ENCODE peak calls at places on chromosomes 2 and 18, in five cellular contexts. A is NCI-H460, Z is NCI-H510A treated with DMSO at 0.1 percent for 48 hours, G is NCI-H1092 treated with DMSO at 0.1 percent for 48 hours, C is Daoy. E is an unnamed sample.

GRCh38 chr2:206797376-206797775 is 32.0 kb downstream of the FASTKD2 start:
- DNase-seq in A (no peak), Z (no peak), G (peak), C (no peak), E (no peak)

GRCh38 chr2:158772306-158773078 is 22.6 kb upstream of the DAPL1 start:
- DNase-seq in A (no peak), Z (no peak), G (peak), C (no peak), E (no peak)

GRCh38 chr2:45675130-45675812 is 23.8 kb downstream of the PRKCE start:
- DNase-seq in A (no peak), Z (peak), G (no peak), C (no peak), E (no peak)

GRCh38 chr18:45978084-45978483 is 11.0 kb upstream of the EPG5 start:
- DNase-seq in A (no peak), Z (peak), G (no peak), C (no peak), E (peak)

GRCh38 chr2:108907822-108908716 is 81.0 kb downstream of the EDAR start:
- DNase-seq in A (no peak), Z (no peak), G (peak), C (no peak), E (no peak)

GRCh38 chr2:35741556-35741955 is 614.0 kb upstream of the CRIM1 start:
- DNase-seq in A (no peak), Z (no peak), G (no peak), C (no peak), E (no peak)

GRCh38 chr2:1672738-1673137 is 71.6 kb downstream of the PXDN start:
- DNase-seq in A (no peak), Z (no peak), G (no peak), C (no peak), E (no peak)

GRCh38 chr18:48676346-48676745 is 137.5 kb downstream of the CTIF start:
- DNase-seq in A (no peak), Z (no peak), G (no peak), C (no peak), E (peak)

GRCh38 chr2:10267551-10268465 is 34.9 kb upstream of the HPCAL1 start:
- DNase-seq in A (no peak), Z (peak), G (no peak), C (no peak), E (no peak)

GRCh38 chr2:119645173-119645846 is 33.7 kb upstream of the TMEM177 start:
- DNase-seq in A (no peak), Z (no peak), G (no peak), C (no peak), E (no peak)

GRCh38 chr2:71071681-71072398 is 3.4 kb downstream of the NAGK start:
- DNase-seq in A (no peak), Z (no peak), G (no peak), C (no peak), E (peak)

GRCh38 chr2:105455488-105455991 is 56.7 kb upstream of the FHL2 start:
- DNase-seq in A (peak), Z (peak), G (peak), C (peak), E (no peak)

E was measured in HL-60.